ENCODE peak calls at places on chromosome 13, in four cellular contexts. S is left lung; B is stimulated activated naive CD8-positive, alpha-beta T cell treated with anti-CD3 and anti-CD28 coated beads, Interleukin-15, amount 100 ng/mL, for 72 hours; K is substantia nigra. D is an unnamed sample.

GRCh38 chr13:44191504-44192171 is 182.0 kb upstream of the SERP2 start:
- DNase-seq in S (no peak), B (peak), K (no peak), D (no peak)

GRCh38 chr13:80605007-80605406 is 264.1 kb upstream of the SPRY2 start:
- DNase-seq in B (no peak), K (no peak), S (no peak), D (no peak)

GRCh38 chr13:30142502-30143211 is 164.7 kb downstream of the KATNAL1 start:
- DNase-seq in K (no peak), B (peak), S (no peak), D (no peak)

GRCh38 chr13:73275163-73275562 is 216.4 kb downstream of the KLF5 start:
- DNase-seq in S (no peak), B (no peak), K (no peak), D (no peak)

GRCh38 chr13:44276061-44276460 is 97.6 kb upstream of the SERP2 start:
- DNase-seq in K (no peak), S (no peak), B (no peak), D (no peak)

GRCh38 chr13:84574851-84575250 is 692.6 kb upstream of the SLITRK1 start:
- DNase-seq in S (no peak), B (no peak), K (no peak), D (no peak)

GRCh38 chr13:99265823-99266426 is 7.7 kb upstream of the GPR18 start:
- DNase-seq in B (no peak), S (no peak), K (no peak), D (no peak)

GRCh38 chr13:39362652-39363390 is 240.2 kb downstream of the LHFPL6 start:
- DNase-seq in B (no peak), S (no peak), K (no peak), D (no peak)

GRCh38 chr13:30421093-30422055 is 919 bp upstream of the UBE2L5 start:
- DNase-seq in K (peak), S (peak), B (peak), D (no peak)

GRCh38 chr13:110216403-110217041 is 90.4 kb downstream of the COL4A1 start:
- DNase-seq in K (no peak), B (no peak), S (no peak), D (no peak)

GRCh38 chr13:25980255-25980654 is 71.6 kb downstream of the SHISA2 start:
- DNase-seq in K (no peak), B (no peak), S (no peak), D (no peak)

GRCh38 chr13:112928020-112928931 is 40.7 kb upstream of the MCF2L start:
- DNase-seq in B (no peak), K (no peak), S (no peak), D (no peak)

GRCh38 chr13:109784590-109785140 is 1.7 kb downstream of the IRS2 start:
- DNase-seq in K (peak), B (peak), S (peak), D (no peak)

D was measured in vagina.